ENCODE peak calls at places on chromosome 14, in ten cellular contexts. J is GM23248; H is uterus; W is hepatocyte; S is left ventricle myocardium inferior; A is OCI-LY7; Y is astrocyte; C is CD8-positive, alpha-beta memory T cell; L is tibial nerve; R is mammary epithelial cell. K is an unnamed sample.
A peak's percentile ranks its signal among the peaks of the same experiment; 100 is the strongest.

GRCh38 chr14:68961781-68962584 is 17.1 kb downstream of the ACTN1 start:
- DNase-seq in C (no peak), L (no peak), R (peak; percentile 92), H (peak; percentile 80), S (no peak), W (no peak), A (no peak), J (peak; percentile 65), Y (peak; percentile 80), K (no peak)

GRCh38 chr14:96086032-96086431 is 46.9 kb downstream of the C14orf132 start:
- DNase-seq in C (no peak), J (peak; percentile 94), R (peak; percentile 73), H (no peak), Y (peak; percentile 87), L (no peak), A (no peak), W (peak; percentile 53), S (no peak), K (no peak)

GRCh38 chr14:32426028-32426427 is 96.9 kb downstream of the AKAP6 start:
- DNase-seq in S (no peak), J (no peak), R (no peak), Y (no peak), A (no peak), H (no peak), W (no peak), C (no peak), L (no peak), K (no peak)

GRCh38 chr14:52031781-52032180 is 37.1 kb downstream of the NID2 start:
- DNase-seq in J (peak; percentile 98), W (no peak), A (no peak), C (no peak), Y (peak; percentile 98), L (no peak), R (peak; percentile 14), H (peak; percentile 36), S (peak; percentile 72), K (no peak)

GRCh38 chr14:21768116-21768874 is 94.7 kb upstream of the OR4E1 start:
- DNase-seq in C (peak; percentile 55), A (peak; percentile 48), H (no peak), Y (no peak), R (peak; percentile 24), S (no peak), W (peak; percentile 55), J (peak; percentile 12), L (no peak), K (peak; percentile 11)

GRCh38 chr14:75995372-75996041 is 9.9 kb downstream of the IFT43 start:
- DNase-seq in W (no peak), J (peak; percentile 68), H (peak; percentile 81), S (peak; percentile 62), C (no peak), L (peak; percentile 17), R (no peak), Y (no peak), A (no peak), K (no peak)

GRCh38 chr14:71693373-71693772 is 238.9 kb upstream of the RGS6 start:
- DNase-seq in R (no peak), Y (peak; percentile 83), A (peak; percentile 15), H (no peak), W (no peak), L (no peak), S (no peak), J (peak; percentile 92), C (no peak), K (peak; percentile 17)

GRCh38 chr14:73463411-73463810 is 5.1 kb upstream of the NUMB start:
- DNase-seq in L (peak; percentile 68), A (no peak), H (peak; percentile 32), W (peak; percentile 41), C (no peak), J (peak; percentile 99), R (peak; percentile 99), S (no peak), Y (peak; percentile 90), K (peak; percentile 47)

GRCh38 chr14:69490219-69490918 is 5.8 kb downstream of the PLEKHD1 start:
- DNase-seq in W (no peak), C (no peak), J (no peak), S (no peak), H (no peak), Y (no peak), L (no peak), R (no peak), A (no peak), K (no peak)

GRCh38 chr14:43410631-43411030 is 1096.5 kb downstream of the FSCB start:
- DNase-seq in J (no peak), L (no peak), A (no peak), S (no peak), R (no peak), W (no peak), Y (no peak), C (peak; percentile 21), H (no peak), K (no peak)

GRCh38 chr14:99752486-99753121 is 40.6 kb upstream of the EML1 start:
- DNase-seq in S (peak; percentile 13), J (peak; percentile 89), A (no peak), R (peak; percentile 48), L (no peak), H (no peak), C (no peak), W (no peak), Y (peak; percentile 69), K (peak; percentile 57)

GRCh38 chr14:77459072-77459723 is 1.3 kb downstream of the AHSA1 start:
- DNase-seq in W (peak; percentile 84), L (peak; percentile 90), A (peak; percentile 79), J (peak; percentile 85), R (peak; percentile 53), C (peak; percentile 64), H (peak; percentile 54), S (no peak), Y (peak; percentile 39), K (peak; percentile 61)

GRCh38 chr14:92609955-92610354 is 96.4 kb downstream of the RIN3 start:
- DNase-seq in L (no peak), Y (no peak), H (no peak), J (peak; percentile 54), W (no peak), R (peak; percentile 40), S (no peak), C (no peak), A (no peak), K (no peak)

GRCh38 chr14:59126714-59127436 is 61.6 kb upstream of the DAAM1 start:
- DNase-seq in A (peak; percentile 83), H (peak; percentile 37), W (peak; percentile 71), J (peak; percentile 75), C (peak; percentile 48), R (peak; percentile 39), Y (peak; percentile 28), S (no peak), L (peak; percentile 10), K (peak; percentile 75)

GRCh38 chr14:79576434-79576833 is 634.9 kb downstream of the DIO2 start:
- DNase-seq in A (no peak), W (no peak), R (no peak), C (no peak), H (no peak), S (no peak), Y (peak; percentile 74), J (no peak), L (no peak), K (no peak)

GRCh38 chr14:35333797-35334743 is 41.9 kb downstream of the PSMA6 start:
- DNase-seq in L (no peak), W (no peak), C (peak; percentile 54), Y (no peak), H (no peak), S (no peak), R (no peak), A (no peak), J (no peak), K (no peak)

GRCh38 chr14:93778856-93779629 is 9.2 kb downstream of the PRIMA1 start:
- DNase-seq in R (no peak), C (no peak), Y (no peak), L (no peak), H (no peak), A (no peak), W (no peak), J (no peak), S (no peak), K (no peak)
- H3K27ac ChIP-seq in R (no peak overlapping the region), C (no peak overlapping the region), Y (no peak overlapping the region), L (peak overlapping the region; percentile 92), H (no peak overlapping the region), A (no peak overlapping the region), W (no peak overlapping the region), J (no peak overlapping the region), S (no peak overlapping the region), K (no peak overlapping the region)

GRCh38 chr14:60686865-60687264 is 37.3 kb downstream of the SIX4 start:
- DNase-seq in H (no peak), C (no peak), S (no peak), J (no peak), L (no peak), W (no peak), Y (no peak), R (peak; percentile 15), A (no peak), K (no peak)
- H3K4me3 ChIP-seq in H (no peak overlapping the region), C (no peak overlapping the region), S (no peak overlapping the region), J (no peak overlapping the region), L (no peak overlapping the region), W (no peak overlapping the region), Y (no peak overlapping the region), R (no peak overlapping the region), A (no peak overlapping the region), K (no peak overlapping the region)

GRCh38 chr14:57277062-57277461 is 8.3 kb downstream of the AP5M1 start:
- DNase-seq in W (no peak), C (no peak), H (no peak), S (no peak), J (no peak), A (no peak), Y (no peak), R (no peak), L (no peak), K (no peak)
- H3K36me3 ChIP-seq in W (no peaks in the 10 kb centered on the region), C (peaks cover 19% of the 10 kb centered on the region), H (no peaks in the 10 kb centered on the region), S (peaks cover 42% of the 10 kb centered on the region), J (peaks cover 36% of the 10 kb centered on the region), A (peaks cover 84% of the 10 kb centered on the region), Y (peaks cover 3% of the 10 kb centered on the region), R (peaks cover 11% of the 10 kb centered on the region), L (no peaks in the 10 kb centered on the region), K (peaks cover 31% of the 10 kb centered on the region)

GRCh38 chr14:91509083-91509877 is 830 bp downstream of the PPP4R3A start:
- DNase-seq in R (peak; percentile 32), S (peak; percentile 34), Y (no peak), A (peak; percentile 61), W (peak; percentile 54), H (no peak), J (peak; percentile 51), L (no peak), C (peak; percentile 61), K (peak; percentile 39)
- H3K27ac ChIP-seq in R (peak overlapping the region; percentile 90), S (peak overlapping the region; percentile 99), Y (peak overlapping the region; percentile 96), A (peak overlapping the region; percentile 87), W (peak overlapping the region; percentile 99), H (peak overlapping the region; percentile 92), J (peak overlapping the region; percentile 98), L (peak overlapping the region; percentile 97), C (peak overlapping the region; percentile 97), K (peak overlapping the region; percentile 97)

GRCh38 chr14:103522649-103523582 is at the start of gene CKB:
- DNase-seq in C (no peak), J (peak; percentile 82), H (peak; percentile 71), A (no peak), S (peak; percentile 75), L (no peak), R (no peak), Y (no peak), W (peak; percentile 91), K (peak; percentile 87)
- H3K4me3 ChIP-seq in C (peak within 1 kb of the TSS; percentile 41), J (peak within 1 kb of the TSS; percentile 57), H (peak within 1 kb of the TSS; percentile 49), A (peak within 1 kb of the TSS; percentile 52), S (peak within 1 kb of the TSS; percentile 68), L (peak within 1 kb of the TSS; percentile 75), R (peak within 1 kb of the TSS; percentile 51), Y (peak within 1 kb of the TSS; percentile 46), W (peak within 1 kb of the TSS; percentile 91), K (peak within 1 kb of the TSS; percentile 64)

GRCh38 chr14:49792618-49793017 is 24.7 kb downstream of the KLHDC2 start:
- DNase-seq in S (no peak), L (no peak), H (no peak), J (no peak), R (no peak), Y (no peak), C (no peak), W (no peak), A (no peak), K (no peak)
- H3K36me3 ChIP-seq in S (peaks cover 85% of the 10 kb centered on the region), L (peaks cover 4% of the 10 kb centered on the region), H (no peaks in the 10 kb centered on the region), J (peaks cover 73% of the 10 kb centered on the region), R (peaks cover 18% of the 10 kb centered on the region), Y (peaks cover 45% of the 10 kb centered on the region), C (peaks cover 61% of the 10 kb centered on the region), W (no peaks in the 10 kb centered on the region), A (peaks cover 97% of the 10 kb centered on the region), K (peaks cover 63% of the 10 kb centered on the region)

K was measured in SJCRH30.